ENCODE peak calls at places on chromosomes 11 and 22, in four cellular contexts. N, U, X and T are unnamed samples.

GRCh38 chr11:47212938-47213337 is 1.8 kb upstream of the DDB2 start:
- DNase-seq in N (no peak), X (no peak), U (no peak), T (peak)

GRCh38 chr22:37933711-37934376 is 19.6 kb downstream of the C22orf23 start:
- DNase-seq in N (peak), X (peak), U (peak), T (peak)

GRCh38 chr11:8650401-8650990 is 32.0 kb downstream of the TRIM66 start:
- DNase-seq in N (no peak), X (no peak), U (no peak), T (no peak)

GRCh38 chr11:123144707-123145106 is 50.3 kb downstream of the CLMP start:
- DNase-seq in X (no peak), N (no peak), U (no peak), T (peak)

GRCh38 chr22:31800065-31800464 is 46.2 kb downstream of the DEPDC5 start:
- DNase-seq in N (no peak), X (no peak), U (no peak), T (peak)

GRCh38 chr11:17683378-17684161 is 35.8 kb upstream of the MYOD1 start:
- DNase-seq in U (no peak), X (no peak), N (peak), T (no peak)

GRCh38 chr22:32700186-32700882 is 101.2 kb upstream of the TIMP3 start:
- DNase-seq in N (peak), U (no peak), X (no peak), T (no peak)

GRCh38 chr11:16001899-16002426 is 354.4 kb downstream of the SOX6 start:
- DNase-seq in N (peak), X (no peak), U (no peak), T (no peak)

GRCh38 chr11:118841469-118842222 is 42.0 kb upstream of the CXCR5 start:
- DNase-seq in X (no peak), U (peak), N (peak), T (no peak)

GRCh38 chr11:123302751-123303195 is 107.7 kb upstream of the CLMP start:
- DNase-seq in U (peak), X (no peak), N (no peak), T (no peak)

DNA sequence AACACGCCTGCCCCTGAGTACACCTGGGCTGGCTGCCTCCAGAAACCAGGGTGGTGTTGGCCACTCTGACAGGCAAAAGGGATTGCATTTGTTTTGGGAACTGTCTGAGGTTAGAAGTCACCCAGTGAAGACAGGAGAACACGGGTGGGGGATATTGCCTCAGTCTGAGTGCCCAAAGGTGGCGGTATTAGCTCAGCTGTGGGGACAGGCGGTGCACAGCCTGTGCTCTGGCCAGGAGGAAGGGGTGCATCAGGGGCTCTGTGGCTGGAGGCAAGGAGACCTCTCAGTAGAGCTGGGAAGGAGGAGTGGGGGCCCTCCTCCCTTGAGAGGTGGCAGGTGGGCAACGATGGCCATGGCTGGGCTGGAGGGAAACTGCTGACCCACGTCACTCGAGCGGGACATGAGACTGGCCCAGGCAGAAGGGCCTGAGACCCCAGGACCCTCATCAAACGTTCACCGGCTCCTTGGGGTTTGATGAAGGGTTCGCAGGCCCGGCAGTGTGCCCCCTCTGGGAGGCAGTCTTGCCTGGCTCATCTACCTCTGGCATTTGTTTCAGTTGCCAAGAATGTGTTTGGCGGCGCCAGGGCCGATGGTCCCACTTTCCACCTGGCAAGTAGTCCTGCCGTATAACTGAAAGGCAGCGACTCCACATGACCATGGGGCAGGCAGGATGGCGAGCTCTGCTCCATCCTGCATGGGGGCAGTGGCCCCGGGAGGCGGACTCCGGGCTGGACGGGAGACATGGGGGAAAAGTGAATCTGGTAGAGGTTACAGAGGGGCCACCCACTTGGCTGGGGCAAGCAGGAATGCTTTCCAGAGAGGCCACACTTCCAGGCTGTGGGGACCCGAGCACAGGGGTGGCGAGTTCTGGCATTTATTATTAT is 52.8 kb upstream of the SMIM38 start:
- DNase-seq in X (no peak), N (no peak), U (no peak), T (peak)
- TF ChIP-seq JUND in X (no peak), N (no peak), U (no peak), T (no peak)

DNA sequence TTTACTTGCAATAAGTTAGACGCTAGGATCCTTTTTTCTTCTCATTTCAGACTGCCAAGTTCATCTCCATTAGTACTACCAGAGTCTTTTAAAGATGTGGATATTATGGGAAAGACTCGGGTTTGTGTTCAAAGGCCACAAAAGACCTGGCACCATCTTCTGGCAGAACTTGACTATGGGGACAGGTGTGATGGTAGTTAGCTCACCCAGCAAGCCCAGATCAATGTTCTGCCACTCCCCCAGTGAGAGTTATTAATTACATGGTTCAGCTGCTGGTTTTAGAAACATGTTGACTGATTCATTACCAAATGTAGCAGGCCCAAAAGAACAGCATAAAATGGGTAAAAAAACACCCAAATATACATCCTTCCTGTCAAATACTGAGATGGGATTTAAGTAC is 333.5 kb upstream of the PITPNB start:
- DNase-seq in U (no peak), X (no peak), N (no peak), T (no peak)
- TF ChIP-seq JUND in U (no peak), X (no peak), N (no peak), T (no peak)

GRCh38 chr11:1884123-1884415 is 7.6 kb downstream of the PRR33 start:
- DNase-seq in X (no peak), N (no peak), U (no peak), T (no peak)

GRCh38 chr11:1881442-1882264 is 10.0 kb downstream of the PRR33 start:
- DNase-seq in U (no peak), N (no peak), X (no peak), T (no peak)

GRCh38 chr11:1880746-1881441 is 10.8 kb downstream of the PRR33 start:
- DNase-seq in N (no peak), X (no peak), U (no peak), T (no peak)

GRCh38 chr11:1883342-1884122 is 8.2 kb downstream of the PRR33 start:
- DNase-seq in N (no peak), X (no peak), U (no peak), T (no peak)

DNA sequence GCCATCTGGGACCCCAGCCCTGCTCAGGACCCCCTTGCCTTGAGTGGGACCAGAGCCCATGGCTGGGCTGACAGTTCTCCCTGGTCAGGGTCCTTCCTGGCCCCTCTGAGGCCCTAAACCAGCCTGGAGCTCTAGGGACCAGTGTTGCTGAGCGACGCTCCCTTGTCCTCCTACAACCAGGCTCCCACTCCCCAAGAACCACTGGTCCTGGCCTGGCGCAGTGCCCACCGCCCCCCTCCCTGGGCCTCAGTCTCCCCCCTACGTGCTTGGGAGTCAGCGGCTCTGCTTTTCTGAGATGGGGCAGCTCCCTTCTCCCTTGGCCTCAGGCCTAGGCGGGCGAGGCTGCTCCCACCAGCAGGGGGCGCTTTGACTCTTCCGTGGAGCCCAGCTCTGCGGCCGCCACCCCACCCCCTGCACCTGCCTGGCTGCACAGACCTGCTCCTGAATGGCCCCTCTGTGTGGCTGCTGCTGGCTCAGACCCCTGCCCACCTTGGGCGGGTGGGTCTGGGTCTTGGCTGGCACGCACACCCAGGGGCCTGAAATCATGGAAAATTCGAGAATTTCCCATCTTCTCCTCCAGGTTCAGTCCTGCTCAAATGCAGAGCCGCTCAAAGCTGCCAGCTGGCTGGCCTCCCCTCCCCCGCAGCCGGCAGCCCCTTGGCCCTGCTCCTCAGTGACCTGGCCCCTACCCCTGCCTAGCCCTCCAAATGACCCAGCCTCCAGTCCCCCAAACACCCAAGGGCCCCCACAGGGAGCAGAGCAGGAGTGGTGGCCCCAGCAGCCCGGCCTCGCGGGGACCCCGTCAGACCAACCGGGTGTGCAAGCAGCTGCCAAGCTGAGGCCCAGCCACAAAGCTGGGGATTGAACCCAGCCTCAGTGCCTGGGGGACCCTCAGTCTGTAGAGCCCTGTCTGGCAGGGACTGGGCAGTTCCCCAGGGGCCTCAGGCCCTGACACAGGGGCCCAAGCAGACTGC is 9.1 kb downstream of the PRR33 start:
- DNase-seq in X (peak), N (peak), U (no peak), T (peak)
- TF ChIP-seq JUND in X (no peak), N (no peak), U (no peak), T (no peak)

DNA sequence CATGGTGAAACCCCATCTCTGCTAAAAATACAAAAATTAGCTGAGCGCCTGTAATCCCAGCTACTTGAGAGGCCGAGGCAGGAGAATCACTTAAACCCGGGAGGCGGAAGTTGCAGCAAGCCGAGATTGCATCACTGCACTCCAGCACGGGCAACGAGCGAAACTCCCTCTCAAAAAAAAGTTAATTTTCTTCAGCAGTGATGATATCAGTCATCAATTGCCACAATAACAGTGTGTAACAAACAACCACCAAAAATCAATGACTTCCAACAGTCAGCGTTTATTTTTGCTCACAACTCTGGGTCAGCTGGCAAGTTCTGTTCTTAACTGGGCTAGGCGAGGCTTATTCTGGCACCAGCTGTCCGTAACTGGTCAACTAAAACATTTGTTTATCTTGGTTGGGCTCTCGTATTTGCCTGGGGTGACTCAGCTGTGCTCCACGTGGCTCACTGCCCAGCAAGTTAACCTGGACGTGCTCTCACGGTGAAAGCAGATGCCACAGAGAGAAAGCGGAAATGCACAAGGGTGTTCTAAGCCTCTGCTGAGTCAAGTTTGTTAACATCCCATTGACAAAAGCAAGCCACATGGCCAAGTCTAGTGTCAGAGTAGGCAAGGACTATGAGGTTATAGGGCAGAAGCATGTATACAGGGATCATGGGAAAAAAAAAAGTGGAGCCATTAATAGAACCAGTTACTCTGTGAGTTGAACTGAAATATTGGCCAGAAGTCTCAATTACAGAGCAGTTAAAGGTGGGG is 52.1 kb downstream of the LHFPL7 start:
- DNase-seq in N (peak), X (no peak), U (no peak), T (peak)
- TF ChIP-seq JUND in N (peak), X (no peak), U (no peak), T (peak)

DNA sequence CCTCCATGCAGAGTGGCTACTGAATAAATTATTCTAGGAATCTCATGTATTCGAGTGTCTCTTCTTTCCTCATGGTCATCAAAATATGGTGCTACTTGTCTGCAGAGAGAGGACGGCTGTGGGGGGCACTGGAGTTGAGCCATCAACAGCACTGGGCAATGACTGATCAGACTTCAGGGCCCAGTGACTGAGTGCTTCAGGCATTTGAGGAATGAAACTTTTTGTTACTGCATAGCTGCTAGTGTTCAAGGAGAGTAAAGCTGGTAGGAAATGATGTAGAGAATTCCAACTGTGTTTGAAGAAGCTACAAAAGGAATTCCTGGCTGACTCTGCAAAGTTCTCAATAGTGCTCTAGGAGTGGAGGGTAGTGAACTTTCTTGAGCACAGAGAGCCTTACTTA is 277.7 kb downstream of the CADM1 start:
- DNase-seq in U (no peak), N (peak), X (peak), T (peak)
- TF ChIP-seq JUND in U (no peak), N (no peak), X (peak), T (no peak)